ENCODE peak calls at places on chromosomes 12 and 14, in ten cellular contexts. G is GM12865, Q is ovary, T is endothelial cell, Y is heart left ventricle, B is kidney epithelial cell, V is AG04450, S is epithelial cell of proximal tubule, F is kidney, Z is fibroblast of pulmonary artery. N is an unnamed sample.

GRCh38 chr12:31207799-31208465 is 118.0 kb downstream of the SINHCAF start:
- DNase-seq in G (no peak), Q (no peak), T (no peak), Y (no peak), B (no peak), V (no peak), S (no peak), F (no peak), Z (peak; percentile 23), N (no peak)

GRCh38 chr12:124371366-124371765 is 76.5 kb downstream of the RFLNA start:
- DNase-seq in G (no peak), Q (peak; percentile 48), T (no peak), Y (no peak), B (no peak), V (no peak), S (no peak), F (no peak), Z (no peak), N (no peak)

GRCh38 chr12:53221203-53222076 is 10.6 kb downstream of the RARG start:
- DNase-seq in G (peak; percentile 67), Q (peak; percentile 86), T (peak; percentile 69), Y (peak; percentile 84), B (no peak), V (no peak), S (no peak), F (peak; percentile 94), Z (peak; percentile 47), N (peak; percentile 78)

GRCh38 chr14:52926994-52927393 is 23.9 kb downstream of the FERMT2 start:
- DNase-seq in G (no peak), Q (no peak), T (no peak), Y (no peak), B (no peak), V (no peak), S (no peak), F (no peak), Z (peak; percentile 63), N (no peak)

GRCh38 chr12:43551271-43551970 is 582 bp downstream of the ADAMTS20 start:
- DNase-seq in G (no peak), Q (no peak), T (peak; percentile 36), Y (no peak), B (no peak), V (no peak), S (no peak), F (peak; percentile 68), Z (no peak), N (no peak)

GRCh38 chr12:56636118-56636674 is 6.1 kb upstream of the BAZ2A start:
- DNase-seq in G (peak; percentile 89), Q (peak; percentile 85), T (peak; percentile 61), Y (peak; percentile 93), B (no peak), V (peak; percentile 29), S (peak; percentile 51), F (peak; percentile 96), Z (peak; percentile 89), N (peak; percentile 83)

GRCh38 chr12:15801770-15802393 is 12.7 kb upstream of the EPS8 start:
- DNase-seq in G (no peak), Q (no peak), T (no peak), Y (no peak), B (no peak), V (no peak), S (no peak), F (no peak), Z (no peak), N (no peak)

GRCh38 chr14:64986578-64987571 is at the start of gene FNTB:
- DNase-seq in G (peak; percentile 97), Q (peak; percentile 93), T (peak; percentile 90), Y (peak; percentile 98), B (peak; percentile 78), V (peak; percentile 92), S (peak; percentile 82), F (peak; percentile 98), Z (peak; percentile 98), N (peak; percentile 94)

GRCh38 chr12:54220092-54220557 is 31.3 kb upstream of the SMUG1 start:
- DNase-seq in G (peak; percentile 78), Q (peak; percentile 84), T (peak; percentile 76), Y (peak; percentile 52), B (no peak), V (peak; percentile 53), S (peak; percentile 49), F (peak; percentile 74), Z (peak; percentile 76), N (peak; percentile 69)

GRCh38 chr12:27595231-27595642 is 71.2 kb downstream of the PPFIBP1 start:
- DNase-seq in G (no peak), Q (peak; percentile 56), T (no peak), Y (no peak), B (peak; percentile 63), V (peak; percentile 61), S (no peak), F (peak; percentile 48), Z (peak; percentile 94), N (no peak)

GRCh38 chr12:49565956-49566265 is 2.0 kb downstream of the MCRS1 start:
- DNase-seq in G (no peak), Q (no peak), T (no peak), Y (no peak), B (no peak), V (no peak), S (no peak), F (peak; percentile 26), Z (no peak), N (no peak)

GRCh38 chr12:49566361-49566760 is 1.6 kb downstream of the MCRS1 start:
- DNase-seq in G (no peak), Q (no peak), T (no peak), Y (no peak), B (no peak), V (no peak), S (no peak), F (peak; percentile 62), Z (no peak), N (no peak)

GRCh38 chr12:49567302-49567610 is 686 bp downstream of the MCRS1 start:
- DNase-seq in G (peak; percentile 15), Q (no peak), T (no peak), Y (no peak), B (no peak), V (no peak), S (no peak), F (no peak), Z (no peak), N (no peak)

GRCh38 chr12:49568442-49568776 is 467 bp upstream of the MCRS1 start:
- DNase-seq in G (no peak), Q (no peak), T (no peak), Y (no peak), B (no peak), V (no peak), S (no peak), F (peak; percentile 66), Z (no peak), N (no peak)

GRCh38 chr12:49567611-49568441 is at the start of gene MCRS1:
- DNase-seq in G (peak; percentile 98), Q (peak; percentile 89), T (peak; percentile 77), Y (peak; percentile 88), B (peak; percentile 75), V (peak; percentile 75), S (peak; percentile 62), F (peak; percentile 95), Z (peak; percentile 93), N (peak; percentile 97)
- TF ChIP-seq CTCF in G (no peak), Q (no peak), T (no peak), Y (no peak), B (no peak), V (no peak), S (no peak), F (no peak), Z (no peak), N (no peak)

DNA sequence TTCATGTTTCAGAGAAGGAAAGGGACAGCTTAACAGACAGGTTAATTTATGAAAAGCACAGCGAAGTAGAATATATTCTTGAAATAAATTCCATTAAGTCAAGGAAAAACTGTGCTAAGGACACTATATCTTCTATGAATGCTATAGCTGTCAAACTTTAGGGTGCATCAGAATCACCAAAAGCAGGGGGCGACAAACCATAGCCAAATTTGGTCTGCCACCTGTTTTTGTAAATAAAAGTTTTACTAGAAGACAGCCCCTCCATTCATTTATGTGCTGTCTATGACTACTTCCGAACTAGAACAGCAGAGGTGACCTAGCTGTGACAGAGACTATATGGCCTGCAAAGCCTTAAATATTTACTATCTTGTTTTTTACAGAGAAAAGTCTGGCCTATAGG is 25.9 kb downstream of the PPP4R3A start:
- DNase-seq in G (peak; percentile 15), Q (no peak), T (no peak), Y (no peak), B (no peak), V (no peak), S (no peak), F (no peak), Z (no peak), N (no peak)
- TF ChIP-seq CTCF in G (peak; percentile 6), Q (no peak), T (no peak), Y (no peak), B (no peak), V (no peak), S (peak; percentile 19), F (no peak), Z (peak; percentile 4), N (no peak)

GRCh38 chr12:78245111-78245510 is 414.4 kb downstream of the NAV3 start:
- DNase-seq in G (no peak), Q (no peak), T (no peak), Y (no peak), B (no peak), V (no peak), S (no peak), F (no peak), Z (no peak), N (no peak)

GRCh38 chr12:78249578-78249977 is 418.9 kb downstream of the NAV3 start:
- DNase-seq in G (no peak), Q (no peak), T (no peak), Y (no peak), B (no peak), V (no peak), S (no peak), F (no peak), Z (no peak), N (no peak)

DNA sequence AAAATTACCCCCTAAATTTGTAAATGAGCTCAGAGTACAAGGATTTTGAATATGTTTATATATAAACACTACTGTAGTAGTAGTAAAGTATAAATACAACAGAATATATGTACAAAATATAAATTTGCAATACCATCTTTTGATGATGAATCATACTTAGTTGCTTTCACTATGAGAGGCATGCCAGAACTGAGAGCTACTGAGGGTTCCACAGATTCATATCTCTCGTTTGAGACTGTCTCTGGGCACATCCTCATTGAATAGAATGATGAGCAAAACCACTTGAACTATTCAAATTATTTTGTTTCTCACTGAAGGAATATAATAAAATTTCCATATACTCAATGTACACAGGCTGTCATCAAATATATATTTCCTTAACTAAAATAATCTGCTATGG is 417.6 kb downstream of the NAV3 start:
- DNase-seq in G (no peak), Q (no peak), T (no peak), Y (no peak), B (no peak), V (no peak), S (no peak), F (no peak), Z (no peak), N (no peak)
- TF ChIP-seq CTCF in G (no peak), Q (no peak), T (no peak), Y (no peak), B (no peak), V (no peak), S (no peak), F (no peak), Z (no peak), N (no peak)

DNA sequence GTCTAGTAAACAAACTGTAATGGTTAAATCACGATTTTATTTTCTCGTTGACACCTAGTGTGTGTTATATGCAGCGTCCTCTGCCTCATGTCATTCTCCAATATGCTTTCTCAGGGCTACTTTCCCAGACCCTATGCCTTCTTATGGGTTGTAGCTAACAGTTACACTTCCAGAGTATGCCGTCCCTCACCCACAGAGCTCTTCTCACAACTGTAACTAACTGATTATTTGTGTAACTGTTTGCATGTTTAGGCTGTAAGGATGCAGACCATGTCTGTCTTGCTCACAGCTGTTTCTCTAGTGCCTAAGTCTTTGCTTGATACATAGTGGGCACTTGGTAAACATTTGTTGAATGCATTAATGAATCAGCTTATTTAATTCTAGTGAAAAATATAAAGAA is 417.5 kb downstream of the ZFP36L1 start:
- DNase-seq in G (no peak), Q (no peak), T (no peak), Y (no peak), B (no peak), V (no peak), S (no peak), F (no peak), Z (no peak), N (no peak)
- TF ChIP-seq CTCF in G (no peak), Q (no peak), T (no peak), Y (no peak), B (no peak), V (no peak), S (no peak), F (no peak), Z (no peak), N (no peak)

N was measured in GM10248.